ENCODE peak calls at places on chromosome 20, in ten cellular contexts. One of them, this sample, is unnamed.
A peak's percentile ranks its signal among the peaks of the same experiment; 100 is the strongest.

GRCh38 chr20:17652411-17652810 is 29.6 kb downstream of the RRBP1 start:
- DNase-seq in brain microvascular endothelial cell: no peak
- DNase-seq in WERI-Rb-1: no peak
- DNase-seq in A549: no peak
- DNase-seq in pancreas: no peak
- DNase-seq in WTC11: no peak
- DNase-seq in IMR-90: no peak
- DNase-seq in neural progenitor cell: no peak
- DNase-seq in astrocyte of the cerebellum: no peak
- DNase-seq in psoas muscle: no peak
- DNase-seq in this sample: no peak

GRCh38 chr20:45639687-45640086 is 8.6 kb upstream of the WFDC9 start:
- DNase-seq in brain microvascular endothelial cell: no peak
- DNase-seq in WERI-Rb-1: no peak
- DNase-seq in A549: no peak
- DNase-seq in pancreas: no peak
- DNase-seq in WTC11: no peak
- DNase-seq in IMR-90: no peak
- DNase-seq in neural progenitor cell: no peak
- DNase-seq in astrocyte of the cerebellum: no peak
- DNase-seq in psoas muscle: no peak
- DNase-seq in this sample: no peak

GRCh38 chr20:50713677-50714101 is 17.7 kb upstream of the PARD6B start:
- DNase-seq in brain microvascular endothelial cell: no peak
- DNase-seq in WERI-Rb-1: peak; percentile 33
- DNase-seq in A549: no peak
- DNase-seq in pancreas: no peak
- DNase-seq in WTC11: peak; percentile 35
- DNase-seq in IMR-90: peak; percentile 61
- DNase-seq in neural progenitor cell: peak; percentile 49
- DNase-seq in astrocyte of the cerebellum: peak; percentile 35
- DNase-seq in psoas muscle: no peak
- DNase-seq in this sample: peak; percentile 40

GRCh38 chr20:47970282-47970903 is 185.1 kb upstream of the SULF2 start:
- DNase-seq in brain microvascular endothelial cell: no peak
- DNase-seq in WERI-Rb-1: no peak
- DNase-seq in A549: no peak
- DNase-seq in pancreas: no peak
- DNase-seq in WTC11: no peak
- DNase-seq in IMR-90: no peak
- DNase-seq in neural progenitor cell: no peak
- DNase-seq in astrocyte of the cerebellum: no peak
- DNase-seq in psoas muscle: no peak
- DNase-seq in this sample: no peak

GRCh38 chr20:45798935-45799642 is 7.3 kb downstream of the DNTTIP1 start:
- DNase-seq in brain microvascular endothelial cell: peak; percentile 53
- DNase-seq in WERI-Rb-1: peak; percentile 67
- DNase-seq in A549: peak; percentile 66
- DNase-seq in pancreas: no peak
- DNase-seq in WTC11: peak; percentile 75
- DNase-seq in IMR-90: peak; percentile 42
- DNase-seq in neural progenitor cell: peak; percentile 67
- DNase-seq in astrocyte of the cerebellum: no peak
- DNase-seq in psoas muscle: peak; percentile 44
- DNase-seq in this sample: peak; percentile 16

GRCh38 chr20:18712116-18712515 is 101.5 kb upstream of the SCP2D1 start:
- DNase-seq in brain microvascular endothelial cell: no peak
- DNase-seq in WERI-Rb-1: no peak
- DNase-seq in A549: no peak
- DNase-seq in pancreas: no peak
- DNase-seq in WTC11: no peak
- DNase-seq in IMR-90: peak; percentile 8
- DNase-seq in neural progenitor cell: no peak
- DNase-seq in astrocyte of the cerebellum: no peak
- DNase-seq in psoas muscle: no peak
- DNase-seq in this sample: no peak

GRCh38 chr20:4069741-4070140 is 54.4 kb upstream of the RNF24 start:
- DNase-seq in brain microvascular endothelial cell: no peak
- DNase-seq in WERI-Rb-1: no peak
- DNase-seq in A549: no peak
- DNase-seq in pancreas: no peak
- DNase-seq in WTC11: no peak
- DNase-seq in IMR-90: peak; percentile 72
- DNase-seq in neural progenitor cell: no peak
- DNase-seq in astrocyte of the cerebellum: no peak
- DNase-seq in psoas muscle: no peak
- DNase-seq in this sample: peak; percentile 58

GRCh38 chr20:53984354-53984753 is 86.0 kb downstream of the BCAS1 start:
- DNase-seq in brain microvascular endothelial cell: no peak
- DNase-seq in WERI-Rb-1: no peak
- DNase-seq in A549: no peak
- DNase-seq in pancreas: no peak
- DNase-seq in WTC11: no peak
- DNase-seq in IMR-90: no peak
- DNase-seq in neural progenitor cell: no peak
- DNase-seq in astrocyte of the cerebellum: no peak
- DNase-seq in psoas muscle: peak; percentile 58
- DNase-seq in this sample: no peak

GRCh38 chr20:7025635-7026034 is 258.1 kb downstream of the BMP2 start:
- DNase-seq in brain microvascular endothelial cell: no peak
- DNase-seq in WERI-Rb-1: no peak
- DNase-seq in A549: no peak
- DNase-seq in pancreas: no peak
- DNase-seq in WTC11: no peak
- DNase-seq in IMR-90: no peak
- DNase-seq in neural progenitor cell: no peak
- DNase-seq in astrocyte of the cerebellum: no peak
- DNase-seq in psoas muscle: no peak
- DNase-seq in this sample: no peak

GRCh38 chr20:7029005-7029404 is 261.5 kb downstream of the BMP2 start:
- DNase-seq in brain microvascular endothelial cell: no peak
- DNase-seq in WERI-Rb-1: no peak
- DNase-seq in A549: no peak
- DNase-seq in pancreas: no peak
- DNase-seq in WTC11: no peak
- DNase-seq in IMR-90: no peak
- DNase-seq in neural progenitor cell: no peak
- DNase-seq in astrocyte of the cerebellum: no peak
- DNase-seq in psoas muscle: no peak
- DNase-seq in this sample: no peak

DNA sequence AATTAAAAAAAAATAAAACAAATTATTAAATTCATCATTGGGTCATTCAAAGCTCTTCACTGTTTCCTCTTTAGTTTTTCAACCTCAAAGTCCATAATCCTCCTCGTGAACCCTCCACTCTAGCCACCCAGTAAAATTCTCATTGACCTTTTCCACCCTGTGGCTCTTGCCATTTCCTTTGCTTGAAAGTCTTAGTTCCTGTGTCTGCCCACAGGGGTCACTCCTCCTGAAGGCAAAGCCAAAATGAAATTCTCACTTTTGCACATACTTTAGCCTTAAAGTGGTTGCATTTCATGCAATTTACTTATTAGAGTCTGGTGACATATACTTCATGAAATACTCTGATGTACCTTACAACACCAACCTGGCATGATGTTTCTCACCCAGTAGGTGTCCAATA is 263.7 kb downstream of the BMP2 start:
- DNase-seq in brain microvascular endothelial cell: no peak
- DNase-seq in WERI-Rb-1: no peak
- DNase-seq in A549: peak; percentile 5
- DNase-seq in pancreas: no peak
- DNase-seq in WTC11: no peak
- DNase-seq in IMR-90: no peak
- DNase-seq in neural progenitor cell: peak; percentile 2
- DNase-seq in astrocyte of the cerebellum: no peak
- DNase-seq in psoas muscle: no peak
- DNase-seq in this sample: no peak
- TF ChIP-seq CTCF in brain microvascular endothelial cell: peak; percentile 38
- TF ChIP-seq CTCF in WERI-Rb-1: peak; percentile 16
- TF ChIP-seq CTCF in A549: no peak
- TF ChIP-seq CTCF in pancreas: no peak
- TF ChIP-seq CTCF in WTC11: no peak
- TF ChIP-seq CTCF in IMR-90: no peak
- TF ChIP-seq CTCF in neural progenitor cell: peak; percentile 53
- TF ChIP-seq CTCF in astrocyte of the cerebellum: peak; percentile 43
- TF ChIP-seq CTCF in psoas muscle: no peak
- TF ChIP-seq CTCF in this sample: no peak

GRCh38 chr20:40249805-40250204 is 439.2 kb downstream of the MAFB start:
- DNase-seq in brain microvascular endothelial cell: no peak
- DNase-seq in WERI-Rb-1: no peak
- DNase-seq in A549: no peak
- DNase-seq in pancreas: no peak
- DNase-seq in WTC11: no peak
- DNase-seq in IMR-90: no peak
- DNase-seq in neural progenitor cell: no peak
- DNase-seq in astrocyte of the cerebellum: no peak
- DNase-seq in psoas muscle: no peak
- DNase-seq in this sample: no peak

GRCh38 chr20:40254023-40254772 is 434.8 kb downstream of the MAFB start:
- DNase-seq in brain microvascular endothelial cell: no peak
- DNase-seq in WERI-Rb-1: no peak
- DNase-seq in A549: no peak
- DNase-seq in pancreas: peak; percentile 21
- DNase-seq in WTC11: no peak
- DNase-seq in IMR-90: no peak
- DNase-seq in neural progenitor cell: no peak
- DNase-seq in astrocyte of the cerebellum: no peak
- DNase-seq in psoas muscle: no peak
- DNase-seq in this sample: no peak

GRCh38 chr20:40245829-40246228 is 443.2 kb downstream of the MAFB start:
- DNase-seq in brain microvascular endothelial cell: no peak
- DNase-seq in WERI-Rb-1: no peak
- DNase-seq in A549: no peak
- DNase-seq in pancreas: no peak
- DNase-seq in WTC11: no peak
- DNase-seq in IMR-90: no peak
- DNase-seq in neural progenitor cell: no peak
- DNase-seq in astrocyte of the cerebellum: no peak
- DNase-seq in psoas muscle: no peak
- DNase-seq in this sample: no peak

GRCh38 chr20:40255368-40255767 is 433.7 kb downstream of the MAFB start:
- DNase-seq in brain microvascular endothelial cell: no peak
- DNase-seq in WERI-Rb-1: no peak
- DNase-seq in A549: no peak
- DNase-seq in pancreas: no peak
- DNase-seq in WTC11: no peak
- DNase-seq in IMR-90: no peak
- DNase-seq in neural progenitor cell: no peak
- DNase-seq in astrocyte of the cerebellum: peak; percentile 37
- DNase-seq in psoas muscle: no peak
- DNase-seq in this sample: no peak

GRCh38 chr20:40251284-40251932 is 437.6 kb downstream of the MAFB start:
- DNase-seq in brain microvascular endothelial cell: peak; percentile 10
- DNase-seq in WERI-Rb-1: peak; percentile 61
- DNase-seq in A549: peak; percentile 4
- DNase-seq in pancreas: no peak
- DNase-seq in WTC11: peak; percentile 71
- DNase-seq in IMR-90: peak; percentile 15
- DNase-seq in neural progenitor cell: peak; percentile 58
- DNase-seq in astrocyte of the cerebellum: no peak
- DNase-seq in psoas muscle: no peak
- DNase-seq in this sample: no peak
- TF ChIP-seq CTCF in brain microvascular endothelial cell: peak; percentile 61
- TF ChIP-seq CTCF in WERI-Rb-1: peak; percentile 84
- TF ChIP-seq CTCF in A549: no peak
- TF ChIP-seq CTCF in pancreas: no peak
- TF ChIP-seq CTCF in WTC11: peak; percentile 68
- TF ChIP-seq CTCF in IMR-90: peak; percentile 37
- TF ChIP-seq CTCF in neural progenitor cell: peak; percentile 55
- TF ChIP-seq CTCF in astrocyte of the cerebellum: peak; percentile 35
- TF ChIP-seq CTCF in psoas muscle: peak; percentile 40
- TF ChIP-seq CTCF in this sample: no peak

GRCh38 chr20:25248501-25249172 is 752 bp downstream of the PYGB start:
- DNase-seq in brain microvascular endothelial cell: no peak
- DNase-seq in WERI-Rb-1: peak; percentile 2
- DNase-seq in A549: peak; percentile 50
- DNase-seq in pancreas: peak; percentile 53
- DNase-seq in WTC11: peak; percentile 51
- DNase-seq in IMR-90: peak; percentile 37
- DNase-seq in neural progenitor cell: peak; percentile 79
- DNase-seq in astrocyte of the cerebellum: no peak
- DNase-seq in psoas muscle: peak; percentile 39
- DNase-seq in this sample: peak; percentile 23

GRCh38 chr20:25246182-25246943 is 1.5 kb upstream of the PYGB start:
- DNase-seq in brain microvascular endothelial cell: no peak
- DNase-seq in WERI-Rb-1: no peak
- DNase-seq in A549: no peak
- DNase-seq in pancreas: no peak
- DNase-seq in WTC11: no peak
- DNase-seq in IMR-90: no peak
- DNase-seq in neural progenitor cell: no peak
- DNase-seq in astrocyte of the cerebellum: no peak
- DNase-seq in psoas muscle: no peak
- DNase-seq in this sample: no peak

GRCh38 chr20:25247100-25247665 is 702 bp upstream of the PYGB start:
- DNase-seq in brain microvascular endothelial cell: peak; percentile 59
- DNase-seq in WERI-Rb-1: peak; percentile 88
- DNase-seq in A549: peak; percentile 87
- DNase-seq in pancreas: peak; percentile 68
- DNase-seq in WTC11: peak; percentile 74
- DNase-seq in IMR-90: peak; percentile 60
- DNase-seq in neural progenitor cell: peak; percentile 77
- DNase-seq in astrocyte of the cerebellum: no peak
- DNase-seq in psoas muscle: peak; percentile 60
- DNase-seq in this sample: peak; percentile 50

GRCh38 chr20:25249198-25249931 is 1.5 kb downstream of the PYGB start:
- DNase-seq in brain microvascular endothelial cell: no peak
- DNase-seq in WERI-Rb-1: peak; percentile 2
- DNase-seq in A549: no peak
- DNase-seq in pancreas: no peak
- DNase-seq in WTC11: no peak
- DNase-seq in IMR-90: peak; percentile 15
- DNase-seq in neural progenitor cell: no peak
- DNase-seq in astrocyte of the cerebellum: no peak
- DNase-seq in psoas muscle: no peak
- DNase-seq in this sample: no peak

DNA sequence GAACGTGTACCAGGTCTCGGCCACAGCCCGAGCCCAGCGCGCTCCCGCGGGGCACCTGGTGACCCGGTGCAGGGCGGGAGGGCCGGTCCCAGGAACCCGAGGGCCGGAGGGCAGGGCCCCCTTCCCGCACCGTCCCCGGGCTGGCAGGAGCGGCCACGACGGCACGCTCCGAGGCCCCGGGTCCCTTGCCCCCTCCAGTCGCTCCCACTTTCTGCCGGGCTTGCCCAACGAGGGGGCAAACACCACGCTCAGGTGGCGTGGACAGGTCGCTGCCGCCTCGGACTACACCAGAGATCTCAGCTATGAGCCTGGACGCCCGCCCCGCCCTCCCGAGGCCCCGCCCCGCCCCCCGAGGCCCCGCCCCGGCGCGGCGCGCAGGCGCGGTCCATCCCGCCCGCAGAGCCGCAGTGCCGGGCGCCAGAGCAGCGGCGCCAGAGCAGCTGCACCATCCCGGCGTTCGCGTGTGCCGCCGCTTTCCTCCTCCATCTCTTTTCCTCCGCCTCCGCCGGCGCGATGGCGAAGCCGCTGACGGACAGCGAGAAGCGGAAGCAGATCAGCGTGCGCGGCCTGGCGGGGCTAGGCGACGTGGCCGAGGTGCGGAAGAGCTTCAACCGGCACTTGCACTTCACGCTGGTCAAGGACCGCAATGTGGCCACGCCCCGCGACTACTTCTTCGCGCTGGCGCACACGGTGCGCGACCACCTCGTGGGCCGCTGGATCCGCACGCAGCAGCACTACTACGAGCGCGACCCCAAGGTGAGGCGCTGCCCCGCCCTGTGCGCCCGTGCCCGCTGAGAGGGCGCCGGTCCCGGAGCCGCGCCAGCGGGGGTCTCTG is at the start of gene PYGB:
- DNase-seq in brain microvascular endothelial cell: peak; percentile 63
- DNase-seq in WERI-Rb-1: peak; percentile 81
- DNase-seq in A549: peak; percentile 94
- DNase-seq in pancreas: peak; percentile 82
- DNase-seq in WTC11: peak; percentile 82
- DNase-seq in IMR-90: peak; percentile 78
- DNase-seq in neural progenitor cell: peak; percentile 93
- DNase-seq in astrocyte of the cerebellum: peak; percentile 39
- DNase-seq in psoas muscle: peak; percentile 71
- DNase-seq in this sample: peak; percentile 80
- TF ChIP-seq CTCF in brain microvascular endothelial cell: no peak
- TF ChIP-seq CTCF in WERI-Rb-1: no peak
- TF ChIP-seq CTCF in A549: no peak
- TF ChIP-seq CTCF in pancreas: no peak
- TF ChIP-seq CTCF in WTC11: no peak
- TF ChIP-seq CTCF in IMR-90: no peak
- TF ChIP-seq CTCF in neural progenitor cell: no peak
- TF ChIP-seq CTCF in astrocyte of the cerebellum: no peak
- TF ChIP-seq CTCF in psoas muscle: no peak
- TF ChIP-seq CTCF in this sample: no peak

GRCh38 chr20:59751075-59751711 is 146.9 kb downstream of the PHACTR3 start:
- DNase-seq in brain microvascular endothelial cell: peak; percentile 50
- DNase-seq in WERI-Rb-1: peak; percentile 62
- DNase-seq in A549: peak; percentile 72
- DNase-seq in pancreas: peak; percentile 66
- DNase-seq in WTC11: peak; percentile 87
- DNase-seq in IMR-90: peak; percentile 24
- DNase-seq in neural progenitor cell: peak; percentile 88
- DNase-seq in astrocyte of the cerebellum: no peak
- DNase-seq in psoas muscle: peak; percentile 65
- DNase-seq in this sample: peak; percentile 10
- TF ChIP-seq CTCF in brain microvascular endothelial cell: peak; percentile 51
- TF ChIP-seq CTCF in WERI-Rb-1: peak; percentile 91
- TF ChIP-seq CTCF in A549: peak; percentile 63
- TF ChIP-seq CTCF in pancreas: peak; percentile 60
- TF ChIP-seq CTCF in WTC11: peak; percentile 61
- TF ChIP-seq CTCF in IMR-90: peak; percentile 63
- TF ChIP-seq CTCF in neural progenitor cell: peak; percentile 83
- TF ChIP-seq CTCF in astrocyte of the cerebellum: peak; percentile 66
- TF ChIP-seq CTCF in psoas muscle: peak; percentile 58
- TF ChIP-seq CTCF in this sample: peak; percentile 75